ENCODE peak calls at places on chromosomes 6 and 20, in five cellular contexts. One of them, this sample, is unnamed.
A peak's percentile ranks its signal among the peaks of the same experiment; 100 is the strongest.

GRCh38 chr6:15527838-15528617 is 134.8 kb downstream of the DTNBP1 start:
- DNase-seq in fibroblast of pulmonary artery: no peak
- DNase-seq in cardiac muscle cell: no peak
- DNase-seq in left ventricle myocardium inferior: no peak
- DNase-seq in aorta: no peak
- DNase-seq in this sample: no peak

GRCh38 chr6:127517698-127518097 is 1.4 kb downstream of the MTCL3 start:
- DNase-seq in cardiac muscle cell: no peak
- DNase-seq in fibroblast of pulmonary artery: no peak
- DNase-seq in aorta: no peak
- DNase-seq in left ventricle myocardium inferior: no peak
- DNase-seq in this sample: no peak

GRCh38 chr20:3106658-3107463 is 22.3 kb upstream of the AVP start:
- DNase-seq in fibroblast of pulmonary artery: no peak
- DNase-seq in left ventricle myocardium inferior: no peak
- DNase-seq in aorta: no peak
- DNase-seq in cardiac muscle cell: no peak
- DNase-seq in this sample: no peak

GRCh38 chr20:21739682-21740081 is 34.2 kb downstream of the PAX1 start:
- DNase-seq in aorta: no peak
- DNase-seq in left ventricle myocardium inferior: no peak
- DNase-seq in fibroblast of pulmonary artery: no peak
- DNase-seq in cardiac muscle cell: no peak
- DNase-seq in this sample: no peak

GRCh38 chr6:166572370-166573261 is 13.9 kb downstream of the RAMACL start:
- DNase-seq in left ventricle myocardium inferior: no peak
- DNase-seq in cardiac muscle cell: peak; percentile 42
- DNase-seq in fibroblast of pulmonary artery: peak; percentile 39
- DNase-seq in aorta: no peak
- DNase-seq in this sample: peak; percentile 63

GRCh38 chr20:2524435-2525272 is 11.7 kb upstream of the TMC2 start:
- DNase-seq in cardiac muscle cell: peak; percentile 86
- DNase-seq in aorta: peak; percentile 98
- DNase-seq in fibroblast of pulmonary artery: peak; percentile 80
- DNase-seq in left ventricle myocardium inferior: peak; percentile 88
- DNase-seq in this sample: peak; percentile 93

GRCh38 chr6:57248311-57248895 is 26.3 kb upstream of the RAB23 start:
- DNase-seq in left ventricle myocardium inferior: no peak
- DNase-seq in fibroblast of pulmonary artery: no peak
- DNase-seq in cardiac muscle cell: no peak
- DNase-seq in aorta: no peak
- DNase-seq in this sample: no peak

GRCh38 chr6:52557389-52558265 is 19.2 kb downstream of the TRAM2 start:
- DNase-seq in left ventricle myocardium inferior: no peak
- DNase-seq in fibroblast of pulmonary artery: no peak
- DNase-seq in cardiac muscle cell: peak; percentile 58
- DNase-seq in aorta: no peak
- DNase-seq in this sample: no peak

GRCh38 chr20:5362771-5363170 is 46.0 kb upstream of the PROKR2 start:
- DNase-seq in aorta: no peak
- DNase-seq in fibroblast of pulmonary artery: no peak
- DNase-seq in cardiac muscle cell: no peak
- DNase-seq in left ventricle myocardium inferior: no peak
- DNase-seq in this sample: no peak

GRCh38 chr20:41692479-41693135 is 74.4 kb upstream of the CHD6 start:
- DNase-seq in aorta: peak; percentile 92
- DNase-seq in fibroblast of pulmonary artery: peak; percentile 84
- DNase-seq in cardiac muscle cell: peak; percentile 91
- DNase-seq in left ventricle myocardium inferior: peak; percentile 85
- DNase-seq in this sample: peak; percentile 91

GRCh38 chr6:105550961-105551625 is 148.2 kb upstream of the PREP start:
- DNase-seq in fibroblast of pulmonary artery: no peak
- DNase-seq in aorta: no peak
- DNase-seq in cardiac muscle cell: no peak
- DNase-seq in left ventricle myocardium inferior: no peak
- DNase-seq in this sample: no peak

GRCh38 chr20:63031251-63032014 is 24.7 kb upstream of the BHLHE23 start:
- DNase-seq in left ventricle myocardium inferior: peak; percentile 9
- DNase-seq in fibroblast of pulmonary artery: no peak
- DNase-seq in cardiac muscle cell: no peak
- DNase-seq in aorta: peak; percentile 61
- DNase-seq in this sample: peak; percentile 29

GRCh38 chr6:138086573-138087196 is 20.5 kb downstream of the PERP start:
- DNase-seq in fibroblast of pulmonary artery: no peak
- DNase-seq in aorta: no peak
- DNase-seq in cardiac muscle cell: no peak
- DNase-seq in left ventricle myocardium inferior: no peak
- DNase-seq in this sample: no peak

GRCh38 chr6:140388141-140388802 is 1013.8 kb upstream of the CITED2 start:
- DNase-seq in left ventricle myocardium inferior: no peak
- DNase-seq in aorta: no peak
- DNase-seq in fibroblast of pulmonary artery: no peak
- DNase-seq in cardiac muscle cell: no peak
- DNase-seq in this sample: no peak

GRCh38 chr6:33286946-33287914 is 1.8 kb downstream of the WDR46 start:
- DNase-seq in cardiac muscle cell: no peak
- DNase-seq in aorta: peak; percentile 16
- DNase-seq in fibroblast of pulmonary artery: no peak
- DNase-seq in left ventricle myocardium inferior: no peak
- DNase-seq in this sample: no peak

GRCh38 chr6:113630738-113631535 is 226.2 kb upstream of the MARCKS start:
- DNase-seq in cardiac muscle cell: peak; percentile 66
- DNase-seq in fibroblast of pulmonary artery: peak; percentile 85
- DNase-seq in left ventricle myocardium inferior: no peak
- DNase-seq in aorta: no peak
- DNase-seq in this sample: no peak

GRCh38 chr20:46252352-46253091 is 55.8 kb downstream of the CDH22 start:
- DNase-seq in left ventricle myocardium inferior: no peak
- DNase-seq in cardiac muscle cell: no peak
- DNase-seq in aorta: no peak
- DNase-seq in fibroblast of pulmonary artery: no peak
- DNase-seq in this sample: no peak

GRCh38 chr6:116008470-116009229 is 52.0 kb downstream of the FRK start:
- DNase-seq in left ventricle myocardium inferior: no peak
- DNase-seq in cardiac muscle cell: peak; percentile 70
- DNase-seq in aorta: no peak
- DNase-seq in fibroblast of pulmonary artery: peak; percentile 64
- DNase-seq in this sample: no peak

GRCh38 chr6:158226655-158227512 is 58.7 kb downstream of the GTF2H5 start:
- DNase-seq in cardiac muscle cell: no peak
- DNase-seq in fibroblast of pulmonary artery: no peak
- DNase-seq in aorta: no peak
- DNase-seq in left ventricle myocardium inferior: no peak
- DNase-seq in this sample: no peak

GRCh38 chr20:44750081-44750805 is 4.6 kb downstream of the KCNK15 start:
- DNase-seq in left ventricle myocardium inferior: no peak
- DNase-seq in aorta: peak; percentile 83
- DNase-seq in fibroblast of pulmonary artery: no peak
- DNase-seq in cardiac muscle cell: no peak
- DNase-seq in this sample: no peak

GRCh38 chr20:7959484-7959883 is 19.2 kb upstream of the HAO1 start:
- DNase-seq in fibroblast of pulmonary artery: no peak
- DNase-seq in left ventricle myocardium inferior: no peak
- DNase-seq in cardiac muscle cell: no peak
- DNase-seq in aorta: no peak
- DNase-seq in this sample: no peak

GRCh38 chr6:151692216-151692615 is 115.3 kb upstream of the ESR1 start:
- DNase-seq in cardiac muscle cell: no peak
- DNase-seq in aorta: no peak
- DNase-seq in fibroblast of pulmonary artery: no peak
- DNase-seq in left ventricle myocardium inferior: no peak
- DNase-seq in this sample: no peak

GRCh38 chr6:151693366-151693765 is 114.1 kb upstream of the ESR1 start:
- DNase-seq in cardiac muscle cell: no peak
- DNase-seq in fibroblast of pulmonary artery: no peak
- DNase-seq in aorta: no peak
- DNase-seq in left ventricle myocardium inferior: no peak
- DNase-seq in this sample: no peak

GRCh38 chr6:151690303-151690702 is 117.2 kb upstream of the ESR1 start:
- DNase-seq in left ventricle myocardium inferior: no peak
- DNase-seq in fibroblast of pulmonary artery: peak; percentile 12
- DNase-seq in aorta: no peak
- DNase-seq in cardiac muscle cell: peak; percentile 27
- DNase-seq in this sample: no peak

GRCh38 chr6:151689499-151690201 is 117.8 kb upstream of the ESR1 start:
- DNase-seq in fibroblast of pulmonary artery: no peak
- DNase-seq in aorta: no peak
- DNase-seq in cardiac muscle cell: no peak
- DNase-seq in left ventricle myocardium inferior: no peak
- DNase-seq in this sample: no peak

GRCh38 chr6:151690768-151691562 is 116.5 kb upstream of the ESR1 start:
- DNase-seq in cardiac muscle cell: peak; percentile 30
- DNase-seq in left ventricle myocardium inferior: no peak
- DNase-seq in aorta: no peak
- DNase-seq in fibroblast of pulmonary artery: peak; percentile 17
- DNase-seq in this sample: no peak
- H3K4me3 ChIP-seq in cardiac muscle cell: no peak overlapping the region
- H3K4me3 ChIP-seq in left ventricle myocardium inferior: peak overlapping the region; percentile 55
- H3K4me3 ChIP-seq in aorta: peak overlapping the region; percentile 48
- H3K4me3 ChIP-seq in fibroblast of pulmonary artery: peak overlapping the region; percentile 8
- H3K4me3 ChIP-seq in this sample: peak overlapping the region; percentile 44

GRCh38 chr20:64049060-64049886 is at the start of gene SOX18:
- DNase-seq in aorta: no peak
- DNase-seq in left ventricle myocardium inferior: peak; percentile 64
- DNase-seq in cardiac muscle cell: peak; percentile 56
- DNase-seq in fibroblast of pulmonary artery: peak; percentile 34
- DNase-seq in this sample: no peak
- H3K4me3 ChIP-seq in aorta: no peak within 1 kb of the TSS
- H3K4me3 ChIP-seq in left ventricle myocardium inferior: peak within 1 kb of the TSS; percentile 71
- H3K4me3 ChIP-seq in cardiac muscle cell: peak within 1 kb of the TSS; percentile 20
- H3K4me3 ChIP-seq in fibroblast of pulmonary artery: peak within 1 kb of the TSS; percentile 34
- H3K4me3 ChIP-seq in this sample: peak within 1 kb of the TSS; percentile 58

DNA sequence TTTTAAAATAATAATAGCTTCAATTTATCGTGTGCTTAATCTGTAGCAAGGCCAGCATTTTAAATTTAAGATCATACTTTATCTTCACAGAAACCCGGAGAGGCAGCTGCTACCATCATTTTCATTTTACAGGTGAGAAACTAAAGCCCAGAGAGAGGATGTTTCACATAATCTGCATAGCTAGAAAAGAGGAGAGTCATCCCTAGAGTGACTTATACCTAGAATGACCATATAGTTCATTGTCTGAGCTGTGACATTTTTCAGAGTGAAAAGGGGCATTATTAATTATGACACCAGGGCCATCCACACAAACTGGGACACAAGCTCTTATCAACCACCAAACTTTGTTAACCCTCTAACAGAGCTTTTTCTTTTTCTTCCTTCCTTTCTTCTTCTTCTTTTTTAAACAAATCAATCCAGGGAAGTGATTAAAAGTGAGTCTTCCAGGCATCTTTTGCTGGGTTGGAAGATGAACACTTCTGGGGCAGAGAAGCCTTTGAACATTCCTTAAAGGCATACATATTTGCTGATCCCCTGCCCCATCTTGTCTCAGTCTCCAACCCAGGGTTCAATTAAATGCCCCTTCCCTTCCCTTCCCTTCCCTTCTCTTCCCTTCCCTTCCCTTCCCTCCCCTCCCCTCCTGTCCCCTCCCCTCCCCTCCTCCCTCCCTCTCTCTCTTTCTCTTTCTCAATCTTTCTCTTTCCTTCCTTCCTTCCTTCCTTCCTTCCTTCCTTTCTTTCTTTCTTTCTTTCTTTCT is 272.5 kb upstream of the JAG1 start:
- DNase-seq in fibroblast of pulmonary artery: no peak
- DNase-seq in aorta: no peak
- DNase-seq in cardiac muscle cell: no peak
- DNase-seq in left ventricle myocardium inferior: no peak
- DNase-seq in this sample: no peak
- H3K4me3 ChIP-seq in fibroblast of pulmonary artery: no peak overlapping the region
- H3K4me3 ChIP-seq in aorta: no peak overlapping the region
- H3K4me3 ChIP-seq in cardiac muscle cell: no peak overlapping the region
- H3K4me3 ChIP-seq in left ventricle myocardium inferior: no peak overlapping the region
- H3K4me3 ChIP-seq in this sample: no peak overlapping the region

GRCh38 chr6:31462026-31462963 is 35.6 kb upstream of the MICB start:
- DNase-seq in left ventricle myocardium inferior: no peak
- DNase-seq in fibroblast of pulmonary artery: no peak
- DNase-seq in aorta: no peak
- DNase-seq in cardiac muscle cell: no peak
- DNase-seq in this sample: no peak
- H3K4me3 ChIP-seq in left ventricle myocardium inferior: peak overlapping the region; percentile 70
- H3K4me3 ChIP-seq in fibroblast of pulmonary artery: no peak overlapping the region
- H3K4me3 ChIP-seq in aorta: no peak overlapping the region
- H3K4me3 ChIP-seq in cardiac muscle cell: no peak overlapping the region
- H3K4me3 ChIP-seq in this sample: peak overlapping the region; percentile 67

GRCh38 chr20:51734876-51735499 is 33.2 kb downstream of the ATP9A start:
- DNase-seq in left ventricle myocardium inferior: no peak
- DNase-seq in cardiac muscle cell: no peak
- DNase-seq in fibroblast of pulmonary artery: no peak
- DNase-seq in aorta: no peak
- DNase-seq in this sample: no peak

GRCh38 chr20:51729771-51730170 is 38.4 kb downstream of the ATP9A start:
- DNase-seq in left ventricle myocardium inferior: no peak
- DNase-seq in cardiac muscle cell: no peak
- DNase-seq in fibroblast of pulmonary artery: no peak
- DNase-seq in aorta: no peak
- DNase-seq in this sample: no peak

GRCh38 chr20:51732454-51732791 is 35.8 kb downstream of the ATP9A start:
- DNase-seq in aorta: no peak
- DNase-seq in fibroblast of pulmonary artery: peak; percentile 31
- DNase-seq in cardiac muscle cell: peak; percentile 62
- DNase-seq in left ventricle myocardium inferior: no peak
- DNase-seq in this sample: no peak

GRCh38 chr20:51733070-51733469 is 35.1 kb downstream of the ATP9A start:
- DNase-seq in aorta: no peak
- DNase-seq in cardiac muscle cell: no peak
- DNase-seq in fibroblast of pulmonary artery: no peak
- DNase-seq in left ventricle myocardium inferior: no peak
- DNase-seq in this sample: no peak

DNA sequence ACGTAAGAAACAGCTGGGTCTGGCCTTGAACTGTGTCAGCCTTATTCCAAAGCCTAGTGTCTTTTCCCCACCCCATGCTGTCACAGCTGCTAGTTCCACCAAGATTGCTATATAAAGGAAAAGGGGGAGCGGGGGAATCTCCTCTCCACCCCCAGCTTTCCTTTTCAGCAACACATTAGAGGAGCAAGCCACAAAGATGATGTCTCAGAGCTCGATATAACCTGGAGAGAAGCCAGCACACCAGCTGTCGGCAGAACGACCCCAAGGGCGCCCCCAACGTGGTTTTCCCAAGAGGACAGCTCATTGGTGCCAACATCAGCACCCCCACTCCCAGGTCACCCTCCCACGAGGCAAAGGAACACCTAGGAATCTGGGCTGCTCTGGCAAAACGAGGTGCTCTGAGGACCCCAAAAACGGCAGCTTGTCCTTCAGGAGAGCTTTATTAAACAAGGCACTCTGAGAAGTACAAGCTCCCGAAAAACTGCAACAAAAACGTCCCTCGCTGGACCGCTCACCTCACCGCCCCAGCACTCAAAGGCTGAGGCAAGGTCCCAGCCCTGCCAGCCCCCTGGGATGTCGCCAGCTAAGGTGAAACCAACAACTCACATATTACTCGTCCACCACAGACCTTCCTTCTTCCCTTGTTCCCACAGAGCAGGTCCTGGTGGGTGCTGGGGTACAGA is 36.3 kb downstream of the ATP9A start:
- DNase-seq in cardiac muscle cell: peak; percentile 28
- DNase-seq in aorta: peak; percentile 78
- DNase-seq in left ventricle myocardium inferior: no peak
- DNase-seq in fibroblast of pulmonary artery: peak; percentile 3
- DNase-seq in this sample: no peak
- H3K4me3 ChIP-seq in cardiac muscle cell: no peak overlapping the region
- H3K4me3 ChIP-seq in aorta: no peak overlapping the region
- H3K4me3 ChIP-seq in left ventricle myocardium inferior: peak overlapping the region; percentile 35
- H3K4me3 ChIP-seq in fibroblast of pulmonary artery: no peak overlapping the region
- H3K4me3 ChIP-seq in this sample: peak overlapping the region; percentile 8